ENCODE peak calls at places on chromosomes 2 and 18, in nine cellular contexts. O, U, W, H, P, V, B, D and R are unnamed samples.

GRCh38 chr2:69437751-69438154 is 518 bp upstream of the NFU1 start:
- DNase-seq in O (no peak), U (peak; percentile 53), W (no peak), H (no peak), P (no peak), V (no peak), B (no peak), D (no peak), R (peak; percentile 82)

GRCh38 chr18:36411745-36412168 is 114.2 kb downstream of the FHOD3 start:
- DNase-seq in O (peak; percentile 50), U (no peak), W (peak; percentile 19), H (no peak), P (no peak), V (peak; percentile 21), B (peak; percentile 70), D (peak; percentile 66), R (no peak)

GRCh38 chr2:36362291-36362690 is 6.7 kb downstream of the CRIM1 start:
- DNase-seq in O (no peak), U (peak; percentile 87), W (peak; percentile 79), H (peak; percentile 83), P (no peak), V (no peak), B (no peak), D (no peak), R (no peak)

GRCh38 chr18:45379903-45380302 is 235.4 kb upstream of the SLC14A2 start:
- DNase-seq in O (no peak), U (no peak), W (no peak), H (peak; percentile 54), P (no peak), V (no peak), B (no peak), D (no peak), R (no peak)

GRCh38 chr18:77376043-77376732 is 126.5 kb downstream of the GALR1 start:
- DNase-seq in O (no peak), U (no peak), W (no peak), H (no peak), P (no peak), V (no peak), B (no peak), D (no peak), R (no peak)

GRCh38 chr2:206260427-206261012 is 13.9 kb upstream of the ZDBF2 start:
- DNase-seq in O (no peak), U (no peak), W (peak; percentile 10), H (peak; percentile 39), P (peak; percentile 70), V (peak; percentile 23), B (no peak), D (no peak), R (peak; percentile 81)

GRCh38 chr2:64212346-64212745 is 68.1 kb upstream of the PELI1 start:
- DNase-seq in O (no peak), U (peak; percentile 94), W (peak; percentile 45), H (peak; percentile 93), P (no peak), V (no peak), B (no peak), D (no peak), R (no peak)

GRCh38 chr2:218186355-218186766 is 19.6 kb upstream of the CXCR1 start:
- DNase-seq in O (peak; percentile 75), U (peak; percentile 39), W (peak; percentile 72), H (peak; percentile 57), P (peak; percentile 79), V (peak; percentile 76), B (peak; percentile 78), D (peak; percentile 72), R (peak; percentile 74)

GRCh38 chr2:135743860-135744259 is 2.2 kb downstream of the UBXN4 start:
- DNase-seq in O (no peak), U (no peak), W (peak; percentile 6), H (no peak), P (no peak), V (peak; percentile 40), B (no peak), D (peak; percentile 72), R (no peak)

GRCh38 chr2:46029332-46029811 is 267.8 kb upstream of the EPAS1 start:
- DNase-seq in O (no peak), U (peak; percentile 86), W (peak; percentile 91), H (peak; percentile 53), P (no peak), V (peak; percentile 46), B (no peak), D (peak; percentile 37), R (no peak)

GRCh38 chr18:48991299-48992055 is 40.7 kb upstream of the SMAD7 start:
- DNase-seq in O (no peak), U (no peak), W (no peak), H (peak; percentile 22), P (peak; percentile 33), V (no peak), B (no peak), D (no peak), R (peak; percentile 38)

GRCh38 chr2:48205137-48205798 is 299.0 kb upstream of the FBXO11 start:
- DNase-seq in O (no peak), U (no peak), W (peak; percentile 8), H (no peak), P (no peak), V (peak; percentile 97), B (no peak), D (peak; percentile 71), R (peak; percentile 46)

GRCh38 chr2:48210189-48210588 is 303.9 kb upstream of the FBXO11 start:
- DNase-seq in O (no peak), U (no peak), W (no peak), H (no peak), P (no peak), V (no peak), B (no peak), D (no peak), R (no peak)

GRCh38 chr2:48207201-48207641 is 300.9 kb upstream of the FBXO11 start:
- DNase-seq in O (no peak), U (no peak), W (no peak), H (no peak), P (no peak), V (no peak), B (no peak), D (no peak), R (no peak)

GRCh38 chr2:48213646-48214045 is 307.3 kb upstream of the FBXO11 start:
- DNase-seq in O (no peak), U (no peak), W (no peak), H (no peak), P (no peak), V (no peak), B (no peak), D (no peak), R (no peak)

DNA sequence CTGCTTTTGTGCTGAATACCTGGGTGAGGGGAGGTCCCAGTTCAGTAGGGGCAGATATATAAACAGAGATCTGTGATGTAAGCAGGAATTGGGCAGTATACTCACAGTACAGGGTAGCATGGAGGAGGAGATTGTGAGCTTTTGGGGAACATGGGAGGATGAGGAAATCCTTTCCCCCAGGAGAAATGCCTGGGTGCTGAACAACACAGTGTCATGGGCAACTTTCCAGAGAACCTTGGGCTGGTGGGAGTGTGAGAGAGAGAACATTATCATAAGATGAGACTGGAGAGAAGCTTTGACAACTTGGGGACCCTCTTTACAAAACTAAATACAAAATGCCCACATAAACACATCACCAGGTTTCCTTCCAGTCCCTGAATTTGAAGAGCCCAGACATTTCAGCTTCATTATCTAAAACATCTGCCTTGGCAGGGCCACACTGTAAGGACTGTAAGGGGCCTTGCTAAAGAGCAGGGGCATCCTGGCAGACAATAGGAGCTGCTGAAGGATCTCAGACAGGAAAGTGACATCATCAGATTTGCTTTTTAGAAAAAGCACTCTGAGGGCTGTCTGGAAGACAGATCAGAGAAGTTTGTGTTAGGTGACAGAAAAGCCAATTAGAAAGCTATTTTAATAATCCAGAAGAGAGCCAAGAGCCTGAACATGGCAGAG is 303.1 kb upstream of the FBXO11 start:
- DNase-seq in O (no peak), U (peak; percentile 29), W (peak; percentile 52), H (peak; percentile 52), P (no peak), V (no peak), B (no peak), D (no peak), R (peak; percentile 59)
- H2AFZ ChIP-seq in O (no peak overlapping the region), U (peak overlapping the region; percentile 35), W (peak overlapping the region; percentile 68), H (peak overlapping the region; percentile 52), P (no peak overlapping the region), V (no peak overlapping the region), B (no peak overlapping the region), D (no peak overlapping the region), R (peak overlapping the region; percentile 64)

GRCh38 chr2:144454466-144455287 is 65.2 kb downstream of the ZEB2 start:
- DNase-seq in O (no peak), U (no peak), W (peak; percentile 29), H (no peak), P (no peak), V (no peak), B (no peak), D (no peak), R (no peak)
- H4K20me1 ChIP-seq in O (no peaks in the 10 kb centered on the region), U (no peaks in the 10 kb centered on the region), W (peaks cover under 1% of the 10 kb centered on the region), H (no peaks in the 10 kb centered on the region), P (no peaks in the 10 kb centered on the region), V (no peaks in the 10 kb centered on the region), B (no peaks in the 10 kb centered on the region), D (peaks cover 95% of the 10 kb centered on the region), R (no peaks in the 10 kb centered on the region)

GRCh38 chr2:54456526-54457325 is 599 bp downstream of the SPTBN1 start:
- DNase-seq in O (no peak), U (peak; percentile 17), W (peak; percentile 19), H (peak; percentile 44), P (peak; percentile 47), V (peak; percentile 19), B (peak; percentile 79), D (peak; percentile 79), R (peak; percentile 92)

GRCh38 chr2:54459037-54459441 is 2.9 kb downstream of the SPTBN1 start:
- DNase-seq in O (no peak), U (peak; percentile 48), W (peak; percentile 65), H (peak; percentile 31), P (peak; percentile 13), V (no peak), B (no peak), D (no peak), R (peak; percentile 90)

GRCh38 chr2:54454922-54455583 is 1.1 kb upstream of the SPTBN1 start:
- DNase-seq in O (no peak), U (no peak), W (no peak), H (peak; percentile 14), P (no peak), V (peak; percentile 48), B (peak; percentile 62), D (peak; percentile 31), R (no peak)

GRCh38 chr2:54455584-54456525 is at the start of gene SPTBN1:
- DNase-seq in O (peak; percentile 61), U (peak; percentile 87), W (peak; percentile 90), H (peak; percentile 74), P (peak; percentile 49), V (peak; percentile 87), B (peak; percentile 83), D (peak; percentile 92), R (peak; percentile 98)

GRCh38 chr2:54457326-54458023 is 1.3 kb downstream of the SPTBN1 start:
- DNase-seq in O (no peak), U (no peak), W (no peak), H (peak; percentile 39), P (peak; percentile 43), V (peak; percentile 59), B (peak; percentile 69), D (peak; percentile 69), R (peak; percentile 83)
- H2AFZ ChIP-seq in O (no peak overlapping the region), U (peak overlapping the region; percentile 64), W (peak overlapping the region; percentile 93), H (peak overlapping the region; percentile 97), P (peak overlapping the region; percentile 77), V (no peak overlapping the region), B (peak overlapping the region; percentile 63), D (peak overlapping the region; percentile 85), R (peak overlapping the region; percentile 79)

DNA sequence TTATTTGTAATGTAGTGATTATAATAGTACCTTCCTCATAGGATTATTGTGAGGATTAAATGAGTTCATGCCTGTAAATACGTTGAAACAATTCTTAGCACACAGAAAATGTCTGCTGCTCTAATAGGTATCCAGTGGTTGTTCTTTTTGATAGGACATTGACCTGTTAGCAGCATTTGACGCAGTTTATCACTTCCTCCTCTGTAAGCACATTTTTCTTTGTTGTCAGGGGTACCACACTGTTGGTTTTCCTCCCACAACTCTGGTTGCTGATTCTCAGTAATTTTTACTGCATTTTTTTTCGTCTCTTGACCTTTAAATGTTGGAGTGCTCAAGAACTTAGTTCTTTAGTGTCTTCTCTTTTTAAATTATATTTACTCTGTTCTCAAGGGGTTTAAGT is 15.4 kb downstream of the PPM1B start:
- DNase-seq in O (no peak), U (no peak), W (no peak), H (no peak), P (no peak), V (no peak), B (no peak), D (no peak), R (no peak)
- H4K20me1 ChIP-seq in O (no peaks in the 10 kb centered on the region), U (peaks cover 57% of the 10 kb centered on the region), W (peaks cover 34% of the 10 kb centered on the region), H (no peaks in the 10 kb centered on the region), P (peaks cover 10% of the 10 kb centered on the region), V (no peaks in the 10 kb centered on the region), B (peaks cover 5% of the 10 kb centered on the region), D (peaks cover 21% of the 10 kb centered on the region), R (peaks cover 15% of the 10 kb centered on the region)